ENCODE peak calls at places on chromosomes 16 and 17, in eight cellular contexts. One of them, this sample, is unnamed.

GRCh38 chr17:21524211-21524591 is 148.0 kb downstream of the KCNJ12 start:
- DNase-seq in SHP77 treated with DMSO at 0.1 percent for 48 hours: peak
- DNase-seq in hepatocyte: no peak
- DNase-seq in T-helper 1 cell: no peak
- DNase-seq in AG08395: no peak
- DNase-seq in cardiac fibroblast: peak
- DNase-seq in dermis blood vessel endothelial cell: no peak
- DNase-seq in AG04449: peak
- DNase-seq in this sample: no peak

GRCh38 chr17:40510328-40510648 is 8.9 kb upstream of the TNS4 start:
- DNase-seq in SHP77 treated with DMSO at 0.1 percent for 48 hours: no peak
- DNase-seq in cardiac fibroblast: peak
- DNase-seq in hepatocyte: no peak
- DNase-seq in dermis blood vessel endothelial cell: no peak
- DNase-seq in AG04449: no peak
- DNase-seq in T-helper 1 cell: no peak
- DNase-seq in AG08395: no peak
- DNase-seq in this sample: peak

GRCh38 chr16:89386786-89387185 is 103.6 kb downstream of the ANKRD11 start:
- DNase-seq in hepatocyte: no peak
- DNase-seq in T-helper 1 cell: no peak
- DNase-seq in AG08395: no peak
- DNase-seq in dermis blood vessel endothelial cell: no peak
- DNase-seq in AG04449: no peak
- DNase-seq in cardiac fibroblast: no peak
- DNase-seq in SHP77 treated with DMSO at 0.1 percent for 48 hours: no peak
- DNase-seq in this sample: no peak

GRCh38 chr16:59013930-59014329 is 279.8 kb upstream of the GOT2 start:
- DNase-seq in cardiac fibroblast: no peak
- DNase-seq in AG04449: no peak
- DNase-seq in AG08395: no peak
- DNase-seq in SHP77 treated with DMSO at 0.1 percent for 48 hours: no peak
- DNase-seq in hepatocyte: no peak
- DNase-seq in T-helper 1 cell: no peak
- DNase-seq in dermis blood vessel endothelial cell: no peak
- DNase-seq in this sample: no peak

GRCh38 chr16:81067166-81067565 is 9.9 kb downstream of the C16orf46 start:
- DNase-seq in SHP77 treated with DMSO at 0.1 percent for 48 hours: no peak
- DNase-seq in AG04449: no peak
- DNase-seq in cardiac fibroblast: no peak
- DNase-seq in hepatocyte: no peak
- DNase-seq in dermis blood vessel endothelial cell: no peak
- DNase-seq in AG08395: no peak
- DNase-seq in T-helper 1 cell: no peak
- DNase-seq in this sample: no peak

GRCh38 chr17:45761957-45762565 is 22.1 kb upstream of the CRHR1 start:
- DNase-seq in cardiac fibroblast: no peak
- DNase-seq in dermis blood vessel endothelial cell: no peak
- DNase-seq in AG04449: no peak
- DNase-seq in hepatocyte: no peak
- DNase-seq in SHP77 treated with DMSO at 0.1 percent for 48 hours: no peak
- DNase-seq in AG08395: no peak
- DNase-seq in T-helper 1 cell: no peak
- DNase-seq in this sample: no peak

GRCh38 chr17:52721932-52722331 is 563.4 kb upstream of the CA10 start:
- DNase-seq in T-helper 1 cell: no peak
- DNase-seq in hepatocyte: no peak
- DNase-seq in SHP77 treated with DMSO at 0.1 percent for 48 hours: no peak
- DNase-seq in cardiac fibroblast: no peak
- DNase-seq in AG08395: no peak
- DNase-seq in dermis blood vessel endothelial cell: no peak
- DNase-seq in AG04449: no peak
- DNase-seq in this sample: no peak

GRCh38 chr17:80917716-80918560 is 73.7 kb upstream of the CHMP6 start:
- DNase-seq in SHP77 treated with DMSO at 0.1 percent for 48 hours: no peak
- DNase-seq in hepatocyte: no peak
- DNase-seq in AG08395: no peak
- DNase-seq in T-helper 1 cell: no peak
- DNase-seq in cardiac fibroblast: no peak
- DNase-seq in AG04449: no peak
- DNase-seq in dermis blood vessel endothelial cell: no peak
- DNase-seq in this sample: no peak

GRCh38 chr16:54431041-54431996 is 144.7 kb upstream of the IRX3 start:
- DNase-seq in cardiac fibroblast: peak
- DNase-seq in hepatocyte: no peak
- DNase-seq in AG04449: peak
- DNase-seq in T-helper 1 cell: no peak
- DNase-seq in dermis blood vessel endothelial cell: no peak
- DNase-seq in AG08395: peak
- DNase-seq in SHP77 treated with DMSO at 0.1 percent for 48 hours: no peak
- DNase-seq in this sample: no peak

GRCh38 chr16:67022531-67023214 is 6.3 kb upstream of the CBFB start:
- DNase-seq in hepatocyte: no peak
- DNase-seq in AG04449: peak
- DNase-seq in dermis blood vessel endothelial cell: no peak
- DNase-seq in SHP77 treated with DMSO at 0.1 percent for 48 hours: no peak
- DNase-seq in AG08395: peak
- DNase-seq in cardiac fibroblast: peak
- DNase-seq in T-helper 1 cell: no peak
- DNase-seq in this sample: no peak

GRCh38 chr17:57985675-57985974 is 2.4 kb downstream of the VEZF1 start:
- DNase-seq in T-helper 1 cell: no peak
- DNase-seq in cardiac fibroblast: peak
- DNase-seq in dermis blood vessel endothelial cell: peak
- DNase-seq in AG08395: peak
- DNase-seq in hepatocyte: no peak
- DNase-seq in AG04449: no peak
- DNase-seq in SHP77 treated with DMSO at 0.1 percent for 48 hours: no peak
- DNase-seq in this sample: peak

GRCh38 chr16:82192665-82193064 is 22.6 kb upstream of the MPHOSPH6 start:
- DNase-seq in AG04449: no peak
- DNase-seq in AG08395: peak
- DNase-seq in cardiac fibroblast: peak
- DNase-seq in hepatocyte: no peak
- DNase-seq in SHP77 treated with DMSO at 0.1 percent for 48 hours: no peak
- DNase-seq in dermis blood vessel endothelial cell: peak
- DNase-seq in T-helper 1 cell: no peak
- DNase-seq in this sample: peak

GRCh38 chr16:71229344-71229743 is 1.2 kb downstream of the HYDIN start:
- DNase-seq in AG04449: no peak
- DNase-seq in SHP77 treated with DMSO at 0.1 percent for 48 hours: no peak
- DNase-seq in AG08395: no peak
- DNase-seq in hepatocyte: no peak
- DNase-seq in dermis blood vessel endothelial cell: no peak
- DNase-seq in T-helper 1 cell: no peak
- DNase-seq in cardiac fibroblast: no peak
- DNase-seq in this sample: no peak

GRCh38 chr17:57068222-57068658 is 16.8 kb upstream of the AKAP1 start:
- DNase-seq in hepatocyte: peak
- DNase-seq in SHP77 treated with DMSO at 0.1 percent for 48 hours: no peak
- DNase-seq in dermis blood vessel endothelial cell: no peak
- DNase-seq in cardiac fibroblast: no peak
- DNase-seq in AG08395: no peak
- DNase-seq in AG04449: no peak
- DNase-seq in T-helper 1 cell: no peak
- DNase-seq in this sample: no peak

GRCh38 chr17:63956296-63956920 is 16.3 kb downstream of the SCN4A start:
- DNase-seq in T-helper 1 cell: no peak
- DNase-seq in AG08395: peak
- DNase-seq in cardiac fibroblast: peak
- DNase-seq in SHP77 treated with DMSO at 0.1 percent for 48 hours: no peak
- DNase-seq in hepatocyte: no peak
- DNase-seq in dermis blood vessel endothelial cell: no peak
- DNase-seq in AG04449: no peak
- DNase-seq in this sample: peak

GRCh38 chr17:51761105-51761504 is 397.4 kb downstream of the CA10 start:
- DNase-seq in cardiac fibroblast: no peak
- DNase-seq in AG08395: no peak
- DNase-seq in dermis blood vessel endothelial cell: no peak
- DNase-seq in hepatocyte: no peak
- DNase-seq in AG04449: no peak
- DNase-seq in T-helper 1 cell: no peak
- DNase-seq in SHP77 treated with DMSO at 0.1 percent for 48 hours: no peak
- DNase-seq in this sample: no peak

This sample was measured in RKO.